ENCODE peak calls at places on chromosomes 3 and 15, in ten cellular contexts. T is central memory CD4-positive, alpha-beta T cell; M is head of caudate nucleus; O is GM23248; S is amygdala; X is memory B cell; Z is CD8-positive, alpha-beta memory T cell; U is foreskin fibroblast; E is frontal cortex; V is midbrain. K is an unnamed sample.
A peak's percentile ranks its signal among the peaks of the same experiment; 100 is the strongest.

GRCh38 chr3:96086018-96086417 is 728.4 kb upstream of the EPHA6 start:
- DNase-seq in M (no peak), V (no peak), O (no peak), T (no peak), X (no peak), S (no peak), Z (no peak), E (no peak), U (no peak), K (no peak)

GRCh38 chr3:83928391-83928790 is 1030.4 kb upstream of the CADM2 start:
- DNase-seq in X (no peak), E (no peak), T (no peak), U (no peak), Z (no peak), O (peak; percentile 2), M (no peak), S (no peak), V (no peak), K (no peak)

GRCh38 chr15:67859331-67859946 is 19.6 kb upstream of the RNU6-1 start:
- DNase-seq in S (no peak), X (no peak), M (no peak), E (no peak), U (no peak), V (peak; percentile 13), O (no peak), Z (no peak), T (no peak), K (no peak)

GRCh38 chr15:68821190-68821897 is 649 bp upstream of the ANP32A start:
- DNase-seq in V (no peak), X (no peak), T (peak; percentile 3), M (no peak), E (no peak), S (no peak), Z (no peak), O (peak; percentile 34), U (no peak), K (no peak)

GRCh38 chr15:63093486-63094205 is 28.0 kb upstream of the LACTB start:
- DNase-seq in X (peak; percentile 52), S (peak; percentile 56), O (peak; percentile 82), Z (peak; percentile 53), V (peak; percentile 87), E (peak; percentile 82), T (peak; percentile 45), M (peak; percentile 84), U (peak; percentile 61), K (no peak)

GRCh38 chr3:126481808-126482502 is 6.3 kb upstream of the ZXDC start:
- DNase-seq in V (no peak), U (peak; percentile 38), M (no peak), E (no peak), S (no peak), O (peak; percentile 54), X (no peak), Z (no peak), T (no peak), K (no peak)

GRCh38 chr15:79128556-79128955 is 38.0 kb upstream of the RASGRF1 start:
- DNase-seq in X (no peak), O (no peak), U (no peak), V (no peak), S (no peak), Z (no peak), T (no peak), M (no peak), E (no peak), K (no peak)

GRCh38 chr3:175260145-175260794 is 401.1 kb downstream of the NAALADL2 start:
- DNase-seq in U (peak; percentile 26), X (no peak), S (no peak), Z (no peak), T (no peak), V (no peak), O (peak; percentile 82), M (no peak), E (no peak), K (no peak)

GRCh38 chr3:42741796-42742195 is 31.3 kb downstream of the CCDC13 start:
- DNase-seq in S (no peak), E (no peak), Z (no peak), X (no peak), U (no peak), V (no peak), O (no peak), M (no peak), T (no peak), K (no peak)

GRCh38 chr3:191366675-191367074 is 36.3 kb upstream of the UTS2B start:
- DNase-seq in V (no peak), M (no peak), S (no peak), T (no peak), O (peak; percentile 52), E (no peak), X (no peak), U (no peak), Z (no peak), K (no peak)

GRCh38 chr15:74621936-74622335 is 6.3 kb downstream of the CLK3 start:
- DNase-seq in S (no peak), O (no peak), M (peak; percentile 67), U (no peak), E (no peak), T (no peak), Z (no peak), V (no peak), X (no peak), K (no peak)

GRCh38 chr3:109339186-109339585 is 1.8 kb upstream of the DPPA4 start:
- DNase-seq in X (no peak), S (no peak), V (no peak), M (no peak), T (no peak), E (no peak), U (no peak), O (no peak), Z (no peak), K (no peak)

GRCh38 chr15:65877752-65878151 is 8.5 kb downstream of the RAB11A start:
- DNase-seq in O (no peak), V (no peak), Z (no peak), U (no peak), E (no peak), T (no peak), S (no peak), X (no peak), M (no peak), K (no peak)